ENCODE peak calls at places on chromosomes 5 and 9, in six cellular contexts. B, V, Q, U, A and W are unnamed samples.

GRCh38 chr9:6219040-6219439 is 3.4 kb downstream of the IL33 start:
- DNase-seq in B (no peak), V (no peak), Q (no peak), U (no peak), A (no peak), W (no peak)

GRCh38 chr5:123937230-123937629 is 425.3 kb downstream of the CSNK1G3 start:
- DNase-seq in B (peak), V (peak), Q (peak), U (peak), A (peak), W (peak)

GRCh38 chr5:168941901-168942300 is 359.0 kb downstream of the SLIT3 start:
- DNase-seq in B (peak), V (no peak), Q (no peak), U (no peak), A (no peak), W (no peak)

GRCh38 chr9:130833324-130833990 is 1.6 kb upstream of the ABL1 start:
- DNase-seq in B (no peak), V (no peak), Q (peak), U (no peak), A (no peak), W (no peak)

GRCh38 chr9:94672811-94673487 is 33.6 kb upstream of the FBP1 start:
- DNase-seq in B (no peak), V (no peak), Q (peak), U (no peak), A (peak), W (peak)

GRCh38 chr5:76986828-76987526 is 34.1 kb downstream of the CRHBP start:
- DNase-seq in B (no peak), V (no peak), Q (no peak), U (no peak), A (no peak), W (no peak)

GRCh38 chr5:134138416-134139376 is 24.2 kb downstream of the TCF7 start:
- DNase-seq in B (peak), V (no peak), Q (peak), U (no peak), A (peak), W (peak)

GRCh38 chr9:92293075-92293354 is 482 bp downstream of the IARS1 start:
- DNase-seq in B (no peak), V (no peak), Q (no peak), U (no peak), A (no peak), W (no peak)

GRCh38 chr5:15442183-15442550 is 57.8 kb upstream of the FBXL7 start:
- DNase-seq in B (no peak), V (no peak), Q (no peak), U (no peak), A (no peak), W (no peak)

GRCh38 chr9:93247892-93248291 is 64.0 kb downstream of the WNK2 start:
- DNase-seq in B (no peak), V (no peak), Q (no peak), U (no peak), A (no peak), W (no peak)

GRCh38 chr9:4009006-4009511 is 290.8 kb downstream of the GLIS3 start:
- DNase-seq in B (no peak), V (no peak), Q (peak), U (no peak), A (no peak), W (no peak)

GRCh38 chr5:173688708-173689107 is 72.3 kb upstream of the BOD1 start:
- DNase-seq in B (no peak), V (no peak), Q (no peak), U (no peak), A (no peak), W (no peak)

GRCh38 chr9:30020161-30020560 is 2364.3 kb upstream of the ACO1 start:
- DNase-seq in B (no peak), V (no peak), Q (no peak), U (no peak), A (no peak), W (no peak)
- H3K4ac ChIP-seq in B (no peak), V (no peak), Q (no peak), U (no peak), A (no peak), W (no peak)

DNA sequence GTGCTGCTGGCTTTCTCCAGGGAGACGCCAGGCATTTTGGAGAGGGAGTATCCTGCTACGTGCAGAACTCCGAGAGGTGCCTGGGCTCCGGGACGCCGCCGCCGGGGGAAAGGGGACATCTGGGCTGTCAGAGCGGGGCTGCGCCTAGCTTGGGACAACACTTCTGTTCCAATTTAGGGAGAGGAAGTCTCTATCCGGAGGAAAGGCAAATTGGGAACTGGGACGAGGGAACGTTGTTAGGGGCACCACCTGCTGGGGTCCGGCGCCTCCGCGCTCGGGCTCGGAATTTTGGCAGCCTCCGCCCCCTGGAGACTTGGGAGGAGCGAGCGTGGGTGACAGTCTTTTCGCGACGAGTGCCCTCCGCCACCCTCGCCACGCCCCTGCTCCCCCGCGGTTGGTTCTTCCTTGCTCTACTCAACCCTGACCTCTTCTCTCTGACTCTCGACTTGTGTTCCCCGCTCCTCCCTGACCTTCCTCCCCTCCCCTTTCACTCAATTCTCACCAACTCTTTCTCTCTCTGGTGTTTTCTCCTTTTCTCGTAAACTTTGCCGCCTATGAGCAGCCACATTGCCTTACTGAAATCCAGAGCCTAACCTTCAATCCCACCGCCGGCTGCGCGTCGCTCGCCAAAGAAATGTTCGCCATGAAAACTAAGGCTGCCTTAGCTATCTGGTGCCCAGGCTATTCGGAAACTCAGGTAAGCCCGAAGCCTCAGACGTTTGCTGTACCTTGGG is 1.6 kb downstream of the TSLP start:
- DNase-seq in B (peak), V (peak), Q (peak), U (no peak), A (peak), W (peak)
- H4K91ac ChIP-seq in B (no peak), V (no peak), Q (peak), U (no peak), A (peak), W (no peak)

DNA sequence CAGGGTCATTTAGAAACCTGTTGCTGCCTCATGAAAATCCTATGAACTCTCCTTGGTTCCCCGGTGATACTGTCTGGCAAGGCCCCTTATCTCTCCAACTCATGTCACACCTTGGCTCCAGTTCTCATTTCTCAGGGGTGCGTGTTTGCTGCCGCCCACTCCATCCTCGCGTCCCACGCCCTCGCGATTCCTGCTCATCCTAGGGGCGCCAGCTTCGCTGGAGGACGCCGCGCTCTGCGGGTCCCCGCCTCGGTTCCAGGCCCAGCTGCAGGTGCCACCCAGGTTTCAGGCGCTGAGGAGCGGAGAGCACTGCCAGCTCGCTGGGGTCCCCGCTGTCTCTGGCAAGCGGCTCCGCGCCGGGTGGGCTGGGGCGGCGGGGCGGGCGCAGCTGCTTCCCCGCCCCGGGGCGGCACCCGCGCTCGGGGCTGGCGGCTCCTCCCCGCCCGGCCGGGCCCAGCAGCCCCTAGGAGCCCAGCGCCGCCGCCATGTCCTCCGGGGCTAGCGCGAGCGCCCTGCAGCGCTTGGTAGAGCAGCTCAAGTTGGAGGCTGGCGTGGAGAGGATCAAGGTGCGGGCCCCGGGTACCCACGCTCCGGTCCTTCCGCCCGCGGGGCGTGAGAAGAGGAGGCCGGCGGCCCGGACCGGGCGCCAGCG is at the start of gene GNG10:
- DNase-seq in B (peak), V (peak), Q (peak), U (no peak), A (peak), W (peak)
- H3K4ac ChIP-seq in B (no peak), V (no peak), Q (peak), U (peak), A (peak), W (peak)

GRCh38 chr9:107330420-107330819 is 47.3 kb downstream of the RAD23B start:
- DNase-seq in B (no peak), V (no peak), Q (no peak), U (no peak), A (no peak), W (no peak)

GRCh38 chr9:107334103-107334776 is 51.2 kb downstream of the RAD23B start:
- DNase-seq in B (no peak), V (no peak), Q (no peak), U (no peak), A (no peak), W (no peak)

GRCh38 chr9:107332883-107333282 is 49.8 kb downstream of the RAD23B start:
- DNase-seq in B (no peak), V (no peak), Q (no peak), U (no peak), A (no peak), W (no peak)

GRCh38 chr9:107335331-107335730 is 52.3 kb downstream of the RAD23B start:
- DNase-seq in B (no peak), V (no peak), Q (no peak), U (no peak), A (no peak), W (no peak)

DNA sequence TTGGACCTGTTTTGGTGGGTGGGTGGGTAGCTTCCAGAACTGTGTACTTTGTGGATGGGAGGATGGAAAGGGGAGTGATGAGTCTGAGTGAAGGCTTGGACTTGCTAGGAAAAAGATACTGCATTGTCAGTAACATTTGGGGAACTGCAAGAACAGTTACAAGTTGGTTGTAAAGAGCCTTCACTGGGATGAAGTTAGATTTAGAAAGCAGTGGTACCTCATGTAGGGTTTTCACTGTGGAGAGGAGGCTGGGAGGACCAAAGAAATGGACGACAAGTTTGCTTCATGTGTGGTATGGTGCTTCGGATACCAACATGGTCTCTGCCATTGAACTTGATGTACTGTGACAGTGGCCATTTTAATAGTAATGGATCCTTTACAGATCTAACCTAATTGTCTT is 50.3 kb downstream of the RAD23B start:
- DNase-seq in B (no peak), V (no peak), Q (no peak), U (no peak), A (no peak), W (no peak)
- H4K91ac ChIP-seq in B (no peak), V (no peak), Q (no peak), U (no peak), A (no peak), W (no peak)